ENCODE peak calls at places on chromosomes 13 and 19, in nine cellular contexts. One of them, this sample, is unnamed.

GRCh38 chr19:34181111-34181864 is 9.0 kb downstream of the LSM14A start:
- DNase-seq in omental fat pad: no peak
- DNase-seq in epithelial cell of proximal tubule: no peak
- DNase-seq in adrenal gland: no peak
- DNase-seq in GM23338: no peak
- DNase-seq in astrocyte: no peak
- DNase-seq in B cell: no peak
- DNase-seq in stomach: no peak
- DNase-seq in tibial artery: no peak
- DNase-seq in this sample: no peak

GRCh38 chr19:29540128-29540527 is 14.3 kb downstream of the VSTM2B start:
- DNase-seq in omental fat pad: no peak
- DNase-seq in epithelial cell of proximal tubule: no peak
- DNase-seq in adrenal gland: no peak
- DNase-seq in GM23338: no peak
- DNase-seq in astrocyte: no peak
- DNase-seq in B cell: no peak
- DNase-seq in stomach: no peak
- DNase-seq in tibial artery: peak
- DNase-seq in this sample: no peak

GRCh38 chr13:47069133-47069532 is 172.3 kb upstream of the HTR2A start:
- DNase-seq in omental fat pad: no peak
- DNase-seq in epithelial cell of proximal tubule: no peak
- DNase-seq in adrenal gland: no peak
- DNase-seq in GM23338: peak
- DNase-seq in astrocyte: no peak
- DNase-seq in B cell: no peak
- DNase-seq in stomach: no peak
- DNase-seq in tibial artery: no peak
- DNase-seq in this sample: no peak

GRCh38 chr19:33438016-33438671 is 64.6 kb downstream of the CEBPG start:
- DNase-seq in omental fat pad: no peak
- DNase-seq in epithelial cell of proximal tubule: no peak
- DNase-seq in adrenal gland: no peak
- DNase-seq in GM23338: no peak
- DNase-seq in astrocyte: peak
- DNase-seq in B cell: no peak
- DNase-seq in stomach: no peak
- DNase-seq in tibial artery: no peak
- DNase-seq in this sample: no peak

GRCh38 chr19:10565028-10565566 is 713 bp downstream of the KRI1 start:
- DNase-seq in omental fat pad: no peak
- DNase-seq in epithelial cell of proximal tubule: no peak
- DNase-seq in adrenal gland: no peak
- DNase-seq in GM23338: peak
- DNase-seq in astrocyte: no peak
- DNase-seq in B cell: peak
- DNase-seq in stomach: peak
- DNase-seq in tibial artery: peak
- DNase-seq in this sample: no peak

GRCh38 chr19:47652285-47652684 is 43.4 kb downstream of the BICRA start:
- DNase-seq in omental fat pad: no peak
- DNase-seq in epithelial cell of proximal tubule: no peak
- DNase-seq in adrenal gland: no peak
- DNase-seq in GM23338: no peak
- DNase-seq in astrocyte: no peak
- DNase-seq in B cell: no peak
- DNase-seq in stomach: no peak
- DNase-seq in tibial artery: no peak
- DNase-seq in this sample: no peak

GRCh38 chr13:24267801-24268200 is 41.6 kb upstream of the C1QTNF9 start:
- DNase-seq in omental fat pad: no peak
- DNase-seq in epithelial cell of proximal tubule: no peak
- DNase-seq in adrenal gland: no peak
- DNase-seq in GM23338: no peak
- DNase-seq in astrocyte: no peak
- DNase-seq in B cell: no peak
- DNase-seq in stomach: no peak
- DNase-seq in tibial artery: no peak
- DNase-seq in this sample: no peak

GRCh38 chr19:42121666-42122069 is 10.6 kb downstream of the POU2F2 start:
- DNase-seq in omental fat pad: no peak
- DNase-seq in epithelial cell of proximal tubule: no peak
- DNase-seq in adrenal gland: no peak
- DNase-seq in GM23338: peak
- DNase-seq in astrocyte: peak
- DNase-seq in B cell: peak
- DNase-seq in stomach: no peak
- DNase-seq in tibial artery: peak
- DNase-seq in this sample: peak

GRCh38 chr13:80802946-80803345 is 462.0 kb upstream of the SPRY2 start:
- DNase-seq in omental fat pad: no peak
- DNase-seq in epithelial cell of proximal tubule: no peak
- DNase-seq in adrenal gland: no peak
- DNase-seq in GM23338: peak
- DNase-seq in astrocyte: no peak
- DNase-seq in B cell: no peak
- DNase-seq in stomach: no peak
- DNase-seq in tibial artery: no peak
- DNase-seq in this sample: no peak

GRCh38 chr19:13011653-13012389 is 16.5 kb downstream of the NFIX start:
- DNase-seq in omental fat pad: no peak
- DNase-seq in epithelial cell of proximal tubule: no peak
- DNase-seq in adrenal gland: no peak
- DNase-seq in GM23338: peak
- DNase-seq in astrocyte: no peak
- DNase-seq in B cell: no peak
- DNase-seq in stomach: no peak
- DNase-seq in tibial artery: no peak
- DNase-seq in this sample: no peak

GRCh38 chr19:57611113-57611512 is 2.9 kb upstream of the ZNF134 start:
- DNase-seq in omental fat pad: no peak
- DNase-seq in epithelial cell of proximal tubule: no peak
- DNase-seq in adrenal gland: no peak
- DNase-seq in GM23338: no peak
- DNase-seq in astrocyte: no peak
- DNase-seq in B cell: no peak
- DNase-seq in stomach: no peak
- DNase-seq in tibial artery: no peak
- DNase-seq in this sample: no peak

GRCh38 chr13:26050568-26051230 is 1.1 kb downstream of the SHISA2 start:
- DNase-seq in omental fat pad: no peak
- DNase-seq in epithelial cell of proximal tubule: no peak
- DNase-seq in adrenal gland: no peak
- DNase-seq in GM23338: peak
- DNase-seq in astrocyte: peak
- DNase-seq in B cell: no peak
- DNase-seq in stomach: peak
- DNase-seq in tibial artery: no peak
- DNase-seq in this sample: no peak

DNA sequence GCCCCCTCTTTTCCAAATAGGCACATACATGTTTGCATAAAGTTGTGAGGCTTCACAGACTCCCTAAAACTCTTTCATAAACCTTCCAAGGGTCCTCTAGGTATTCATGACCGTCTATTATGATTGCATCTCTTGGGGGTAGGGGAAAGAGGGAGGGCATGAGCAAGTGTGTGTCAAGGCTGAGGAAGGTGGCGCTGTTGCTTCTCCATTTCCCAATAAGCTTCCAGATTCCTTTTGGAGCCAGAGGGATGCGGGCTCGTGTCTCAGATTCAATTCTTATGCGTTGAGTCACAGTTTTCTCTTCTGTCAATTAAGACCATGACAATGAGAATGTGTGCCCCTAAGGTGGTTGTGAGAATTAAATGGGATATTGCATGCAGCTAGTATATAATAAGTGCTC is 51.0 kb upstream of the CYP2A7 start:
- DNase-seq in omental fat pad: no peak
- DNase-seq in epithelial cell of proximal tubule: no peak
- DNase-seq in adrenal gland: no peak
- DNase-seq in GM23338: peak
- DNase-seq in astrocyte: no peak
- DNase-seq in B cell: no peak
- DNase-seq in stomach: no peak
- DNase-seq in tibial artery: no peak
- DNase-seq in this sample: no peak
- TF ChIP-seq CTCF in omental fat pad: no peak
- TF ChIP-seq CTCF in epithelial cell of proximal tubule: no peak
- TF ChIP-seq CTCF in adrenal gland: no peak
- TF ChIP-seq CTCF in GM23338: peak
- TF ChIP-seq CTCF in astrocyte: no peak
- TF ChIP-seq CTCF in B cell: no peak
- TF ChIP-seq CTCF in stomach: no peak
- TF ChIP-seq CTCF in tibial artery: no peak
- TF ChIP-seq CTCF in this sample: no peak

GRCh38 chr13:113122571-113123225 is at the start of gene F10:
- DNase-seq in omental fat pad: no peak
- DNase-seq in epithelial cell of proximal tubule: no peak
- DNase-seq in adrenal gland: peak
- DNase-seq in GM23338: peak
- DNase-seq in astrocyte: no peak
- DNase-seq in B cell: no peak
- DNase-seq in stomach: peak
- DNase-seq in tibial artery: peak
- DNase-seq in this sample: no peak
- TF ChIP-seq CTCF in omental fat pad: no peak
- TF ChIP-seq CTCF in epithelial cell of proximal tubule: no peak
- TF ChIP-seq CTCF in adrenal gland: no peak
- TF ChIP-seq CTCF in GM23338: no peak
- TF ChIP-seq CTCF in astrocyte: no peak
- TF ChIP-seq CTCF in B cell: no peak
- TF ChIP-seq CTCF in stomach: no peak
- TF ChIP-seq CTCF in tibial artery: peak
- TF ChIP-seq CTCF in this sample: no peak

DNA sequence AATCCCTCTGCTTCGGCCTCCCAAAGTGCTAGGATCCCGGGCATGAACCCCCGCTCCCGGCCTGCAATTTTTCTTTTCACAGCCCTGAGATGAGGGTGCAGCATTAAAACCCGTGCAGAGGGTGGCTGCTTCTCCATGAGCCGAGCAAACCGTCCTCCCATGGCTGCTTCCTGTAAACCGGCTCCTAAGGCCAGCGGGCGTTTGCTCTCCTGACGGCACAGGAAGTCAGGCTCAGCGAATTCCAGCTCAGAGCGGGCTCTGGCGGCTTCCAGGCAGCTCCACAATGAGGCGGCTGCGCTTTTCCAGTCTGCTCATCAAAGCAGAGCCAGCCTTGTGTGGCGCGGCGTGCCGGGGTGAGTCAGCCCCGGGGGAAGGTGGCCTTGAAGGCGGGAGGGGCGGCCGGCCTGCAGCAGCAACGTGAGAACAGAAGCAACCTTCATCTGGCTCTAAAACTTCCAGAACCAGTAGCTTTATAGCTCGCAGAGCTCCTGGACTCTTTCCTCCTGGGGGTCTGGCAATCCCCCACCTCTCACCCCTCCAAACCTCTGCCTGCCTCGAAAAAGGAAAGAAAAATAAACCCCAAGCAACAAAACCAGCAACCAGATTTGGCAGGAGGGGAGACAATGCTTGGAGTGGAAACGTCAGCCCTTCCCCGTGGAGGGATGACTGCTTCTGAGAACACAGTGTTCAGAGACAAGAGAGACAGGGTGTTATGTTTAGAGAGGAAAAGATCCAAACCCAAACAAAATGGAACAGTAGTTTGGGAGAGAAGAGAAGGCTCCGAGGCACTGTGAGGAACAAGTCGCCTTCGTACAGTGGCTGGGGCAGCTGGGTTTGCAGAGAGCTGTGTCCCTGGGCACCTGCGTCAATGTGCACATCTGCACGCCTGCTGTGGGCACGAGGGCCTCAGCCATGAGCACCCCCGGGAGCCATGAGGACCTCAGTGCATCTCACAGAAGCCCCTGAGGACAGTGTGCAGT is 67.8 kb downstream of the GADD45B start:
- DNase-seq in omental fat pad: peak
- DNase-seq in epithelial cell of proximal tubule: peak
- DNase-seq in adrenal gland: peak
- DNase-seq in GM23338: peak
- DNase-seq in astrocyte: peak
- DNase-seq in B cell: peak
- DNase-seq in stomach: peak
- DNase-seq in tibial artery: peak
- DNase-seq in this sample: peak
- TF ChIP-seq CTCF in omental fat pad: no peak
- TF ChIP-seq CTCF in epithelial cell of proximal tubule: peak
- TF ChIP-seq CTCF in adrenal gland: peak
- TF ChIP-seq CTCF in GM23338: peak
- TF ChIP-seq CTCF in astrocyte: no peak
- TF ChIP-seq CTCF in B cell: no peak
- TF ChIP-seq CTCF in stomach: peak
- TF ChIP-seq CTCF in tibial artery: peak
- TF ChIP-seq CTCF in this sample: no peak

GRCh38 chr13:100389617-100390016 is 199.0 kb downstream of the GGACT start:
- DNase-seq in omental fat pad: no peak
- DNase-seq in epithelial cell of proximal tubule: no peak
- DNase-seq in adrenal gland: no peak
- DNase-seq in GM23338: no peak
- DNase-seq in astrocyte: no peak
- DNase-seq in B cell: no peak
- DNase-seq in stomach: no peak
- DNase-seq in tibial artery: no peak
- DNase-seq in this sample: no peak

GRCh38 chr13:100382787-100383186 is 205.8 kb downstream of the GGACT start:
- DNase-seq in omental fat pad: no peak
- DNase-seq in epithelial cell of proximal tubule: no peak
- DNase-seq in adrenal gland: no peak
- DNase-seq in GM23338: no peak
- DNase-seq in astrocyte: peak
- DNase-seq in B cell: no peak
- DNase-seq in stomach: no peak
- DNase-seq in tibial artery: no peak
- DNase-seq in this sample: no peak

GRCh38 chr13:100388923-100389322 is 199.7 kb downstream of the GGACT start:
- DNase-seq in omental fat pad: no peak
- DNase-seq in epithelial cell of proximal tubule: no peak
- DNase-seq in adrenal gland: no peak
- DNase-seq in GM23338: no peak
- DNase-seq in astrocyte: no peak
- DNase-seq in B cell: no peak
- DNase-seq in stomach: no peak
- DNase-seq in tibial artery: no peak
- DNase-seq in this sample: no peak

GRCh38 chr13:100392709-100393630 is 195.6 kb downstream of the GGACT start:
- DNase-seq in omental fat pad: peak
- DNase-seq in epithelial cell of proximal tubule: peak
- DNase-seq in adrenal gland: peak
- DNase-seq in GM23338: peak
- DNase-seq in astrocyte: peak
- DNase-seq in B cell: no peak
- DNase-seq in stomach: peak
- DNase-seq in tibial artery: peak
- DNase-seq in this sample: peak

GRCh38 chr13:100387416-100387815 is 201.2 kb downstream of the GGACT start:
- DNase-seq in omental fat pad: no peak
- DNase-seq in epithelial cell of proximal tubule: no peak
- DNase-seq in adrenal gland: no peak
- DNase-seq in GM23338: no peak
- DNase-seq in astrocyte: no peak
- DNase-seq in B cell: no peak
- DNase-seq in stomach: no peak
- DNase-seq in tibial artery: no peak
- DNase-seq in this sample: no peak
- TF ChIP-seq CTCF in omental fat pad: no peak
- TF ChIP-seq CTCF in epithelial cell of proximal tubule: no peak
- TF ChIP-seq CTCF in adrenal gland: no peak
- TF ChIP-seq CTCF in GM23338: no peak
- TF ChIP-seq CTCF in astrocyte: no peak
- TF ChIP-seq CTCF in B cell: no peak
- TF ChIP-seq CTCF in stomach: no peak
- TF ChIP-seq CTCF in tibial artery: no peak
- TF ChIP-seq CTCF in this sample: no peak